ENCODE peak calls at places on chromosome 2, in five cellular contexts. N is HEK293T, G is K562, P is GM12878, V is HepG2. H is an unnamed sample.

GRCh38 chr2:168614291-168615018 is 158.4 kb downstream of the CERS6 start:
- DNase-seq in N (no peak), G (no peak), P (no peak), V (no peak), H (no peak)

GRCh38 chr2:9252002-9252357 is 45.4 kb downstream of the ASAP2 start:
- DNase-seq in N (no peak), G (no peak), P (no peak), V (no peak), H (no peak)

GRCh38 chr2:227310756-227311110 is 14.3 kb upstream of the MFF start:
- DNase-seq in N (no peak), G (no peak), P (no peak), V (peak), H (no peak)

GRCh38 chr2:16154501-16155280 is 214.3 kb downstream of the MYCN start:
- DNase-seq in N (no peak), G (no peak), P (no peak), V (no peak), H (no peak)

GRCh38 chr2:25056391-25056821 is 14.5 kb downstream of the EFR3B start:
- DNase-seq in N (no peak), G (no peak), P (no peak), V (no peak), H (no peak)

GRCh38 chr2:172533687-172534086 is 22.2 kb upstream of the PDK1 start:
- DNase-seq in N (no peak), G (no peak), P (no peak), V (no peak), H (no peak)

GRCh38 chr2:189517847-189518535 is 62.6 kb downstream of the SLC40A1 start:
- DNase-seq in N (no peak), G (no peak), P (no peak), V (no peak), H (no peak)

GRCh38 chr2:28579606-28580005 is 83.7 kb downstream of the PLB1 start:
- DNase-seq in N (no peak), G (no peak), P (no peak), V (no peak), H (no peak)

GRCh38 chr2:120607506-120607905 is 128.2 kb upstream of the GLI2 start:
- DNase-seq in N (no peak), G (no peak), P (no peak), V (no peak), H (no peak)

GRCh38 chr2:201203916-201204654 is 21.1 kb downstream of the CASP10 start:
- DNase-seq in N (no peak), G (no peak), P (no peak), V (no peak), H (peak)

GRCh38 chr2:219398721-219399333 is 11.1 kb upstream of the DNPEP start:
- DNase-seq in N (no peak), G (no peak), P (no peak), V (peak), H (no peak)

GRCh38 chr2:215751200-215751910 is 262.0 kb downstream of the MREG start:
- DNase-seq in N (no peak), G (no peak), P (no peak), V (peak), H (no peak)

GRCh38 chr2:178243961-178244360 is 49.6 kb downstream of the OSBPL6 start:
- DNase-seq in N (no peak), G (no peak), P (no peak), V (no peak), H (no peak)

GRCh38 chr2:102126660-102127059 is 15.9 kb upstream of the IL1R1 start:
- DNase-seq in N (no peak), G (no peak), P (no peak), V (no peak), H (no peak)

DNA sequence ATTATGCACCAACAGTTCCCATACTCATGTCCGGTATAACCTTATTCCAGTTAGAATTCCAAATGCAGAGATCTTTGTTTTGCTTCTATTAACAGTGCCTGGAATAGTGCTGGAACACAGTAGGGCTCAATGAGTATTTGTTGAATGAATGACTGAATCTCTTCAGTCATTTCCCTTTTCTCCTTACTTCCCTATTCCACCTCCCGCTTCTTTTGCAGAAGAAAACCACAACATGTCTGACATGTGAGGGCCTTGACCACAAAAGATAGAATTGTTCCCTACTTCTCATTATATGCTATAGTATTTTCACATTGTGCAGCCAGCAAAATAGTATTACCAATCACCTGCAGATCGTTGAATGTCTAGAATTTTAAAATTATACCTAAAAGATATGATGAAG is 19.5 kb upstream of the HNRNPLL start:
- DNase-seq in N (no peak), G (no peak), P (no peak), V (no peak), H (no peak)
- TF ChIP-seq FOXM1 in N (no peak), G (no peak), P (no peak), V (no peak), H (no peak)

DNA sequence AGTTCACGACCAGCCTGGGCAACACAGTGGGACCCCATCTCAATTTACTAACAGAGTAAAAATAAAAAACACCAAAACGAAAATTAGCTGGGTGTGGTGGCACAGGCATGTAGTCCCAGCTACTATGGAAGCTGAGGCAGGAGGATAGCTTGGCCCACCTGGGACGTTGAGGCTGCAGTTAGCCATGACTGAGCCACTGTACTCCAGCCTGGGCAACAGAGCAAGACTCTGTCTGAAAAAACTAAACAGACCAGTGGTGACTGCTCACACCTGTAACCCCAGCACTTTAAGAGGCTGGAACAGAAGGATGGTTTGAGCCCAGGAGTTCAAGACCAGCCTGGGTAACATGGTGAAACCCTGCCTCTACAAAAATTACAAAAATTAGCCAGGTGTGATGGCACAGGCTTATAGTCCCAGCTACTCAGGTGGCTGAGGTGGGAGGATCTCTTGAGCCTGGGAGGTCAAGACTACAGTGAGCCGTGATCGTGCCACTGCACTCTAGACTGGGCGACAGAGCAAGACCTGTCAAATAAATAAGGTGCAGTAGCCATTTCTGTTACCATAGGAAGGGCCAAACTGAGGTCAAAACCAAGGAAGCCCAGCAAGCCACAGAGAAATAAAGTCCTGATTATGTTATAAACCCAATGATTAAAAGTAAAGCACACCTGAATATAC is 14.0 kb downstream of the USP34 start:
- DNase-seq in N (no peak), G (no peak), P (no peak), V (no peak), H (no peak)
- TF ChIP-seq FOXM1 in N (no peak), G (no peak), P (no peak), V (no peak), H (no peak)

GRCh38 chr2:239717706-239718105 is 307.4 kb downstream of the NDUFA10 start:
- DNase-seq in N (no peak), G (no peak), P (no peak), V (no peak), H (no peak)

GRCh38 chr2:239716009-239716408 is 309.1 kb downstream of the NDUFA10 start:
- DNase-seq in N (no peak), G (no peak), P (no peak), V (no peak), H (no peak)

GRCh38 chr2:239715606-239716005 is 309.5 kb downstream of the NDUFA10 start:
- DNase-seq in N (no peak), G (no peak), P (no peak), V (no peak), H (no peak)

GRCh38 chr2:239717319-239717675 is 307.8 kb downstream of the NDUFA10 start:
- DNase-seq in N (no peak), G (no peak), P (no peak), V (no peak), H (no peak)

DNA sequence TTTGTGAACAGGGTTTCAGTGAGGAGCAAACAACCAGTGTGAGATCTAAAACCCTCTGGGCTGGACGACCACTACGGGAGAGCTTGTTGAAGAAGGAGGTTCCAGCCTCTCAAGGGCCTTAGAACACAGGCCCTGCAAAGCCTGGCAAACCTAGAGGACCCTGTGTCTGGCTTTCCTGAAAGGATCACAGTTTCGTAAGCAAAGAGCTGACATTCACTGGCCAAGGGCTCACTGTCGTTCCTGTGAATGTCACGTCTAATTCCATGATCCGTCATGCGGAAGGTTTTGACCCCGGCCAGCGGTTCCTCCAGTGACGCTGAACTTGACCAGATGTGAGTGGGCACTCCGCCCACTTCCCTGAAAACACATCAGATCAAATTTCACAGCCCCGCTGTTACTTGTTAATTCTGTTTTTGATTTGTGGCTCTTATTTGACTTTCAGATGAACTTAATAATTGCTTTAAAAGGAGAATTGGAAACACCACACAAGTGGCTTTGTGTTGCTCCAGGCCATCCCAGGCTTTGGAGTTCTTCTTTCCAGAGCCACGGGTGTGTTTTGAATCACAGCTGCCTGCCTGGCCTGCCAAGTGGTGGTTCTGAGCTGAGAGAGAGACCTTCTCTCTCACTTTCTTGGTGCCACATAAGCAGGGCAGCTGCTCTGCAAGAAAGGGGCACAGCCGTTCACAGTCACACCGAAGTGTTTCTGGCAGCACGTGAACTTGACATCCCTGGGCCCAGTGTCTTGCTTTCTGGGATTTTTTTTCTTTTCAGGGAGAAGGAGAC is 308.4 kb downstream of the NDUFA10 start:
- DNase-seq in N (no peak), G (no peak), P (no peak), V (no peak), H (peak)
- TF ChIP-seq FOXM1 in N (no peak), G (no peak), P (no peak), V (no peak), H (no peak)

DNA sequence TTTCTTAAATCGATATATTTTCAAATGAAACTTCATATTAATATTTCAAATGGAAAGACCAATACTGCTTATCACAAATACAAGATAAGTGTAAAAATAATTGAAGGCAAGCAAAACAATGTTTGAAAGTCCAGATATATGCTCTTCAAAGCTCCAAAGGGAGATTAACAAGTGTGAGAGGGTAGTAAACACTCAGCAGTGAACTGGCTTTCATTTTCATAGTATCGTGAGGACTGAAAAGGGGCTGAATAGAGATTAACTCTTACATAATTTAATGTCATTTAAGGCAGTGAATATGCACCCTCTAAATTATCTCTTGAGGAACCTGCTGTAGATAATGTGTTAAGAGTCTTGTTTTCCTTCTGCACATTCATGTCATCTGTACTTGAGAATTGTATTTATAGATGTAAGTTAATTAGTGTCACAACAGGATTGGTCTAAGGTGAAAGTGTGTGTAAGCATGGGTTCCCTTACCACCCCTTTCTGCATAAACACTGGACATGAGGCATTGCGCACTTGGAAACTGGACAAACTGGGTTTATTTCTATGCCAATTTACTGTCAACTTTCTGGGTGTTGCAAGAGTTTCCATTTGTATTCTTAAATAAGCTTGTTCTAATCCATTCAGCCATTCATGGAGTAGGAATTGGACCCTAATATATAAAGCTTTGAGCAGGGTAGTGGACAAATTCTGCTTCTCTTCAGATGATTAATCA is 76.7 kb upstream of the SESTD1 start:
- DNase-seq in N (no peak), G (no peak), P (no peak), V (no peak), H (no peak)
- TF ChIP-seq FOXM1 in N (no peak), G (no peak), P (no peak), V (no peak), H (no peak)